ENCODE peak calls at places on chromosome 2, in nine cellular contexts. One of them, this sample, is unnamed.

GRCh38 chr2:239533917-239534316 is 133.1 kb upstream of the HDAC4 start:
- DNase-seq in A172: no peak
- DNase-seq in naive thymus-derived CD8-positive, alpha-beta T cell: no peak
- DNase-seq in GM13976: no peak
- DNase-seq in SK-MEL-5: no peak
- DNase-seq in fibroblast of gingiva: no peak
- DNase-seq in activated CD4-positive, alpha-beta T cell treated with anti-CD3 and anti-CD28 coated beads, Interleukin-2, amount 50 U/mL, for 48 hours: no peak
- DNase-seq in PC-9: no peak
- DNase-seq in HS-5: no peak
- DNase-seq in this sample: no peak

GRCh38 chr2:215971671-215972070 is 41.7 kb downstream of the MREG start:
- DNase-seq in A172: no peak
- DNase-seq in naive thymus-derived CD8-positive, alpha-beta T cell: no peak
- DNase-seq in GM13976: no peak
- DNase-seq in SK-MEL-5: no peak
- DNase-seq in fibroblast of gingiva: no peak
- DNase-seq in activated CD4-positive, alpha-beta T cell treated with anti-CD3 and anti-CD28 coated beads, Interleukin-2, amount 50 U/mL, for 48 hours: no peak
- DNase-seq in PC-9: no peak
- DNase-seq in HS-5: no peak
- DNase-seq in this sample: no peak

GRCh38 chr2:219912530-219912929 is 285.1 kb downstream of the SLC4A3 start:
- DNase-seq in A172: peak
- DNase-seq in naive thymus-derived CD8-positive, alpha-beta T cell: no peak
- DNase-seq in GM13976: no peak
- DNase-seq in SK-MEL-5: peak
- DNase-seq in fibroblast of gingiva: peak
- DNase-seq in activated CD4-positive, alpha-beta T cell treated with anti-CD3 and anti-CD28 coated beads, Interleukin-2, amount 50 U/mL, for 48 hours: no peak
- DNase-seq in PC-9: no peak
- DNase-seq in HS-5: no peak
- DNase-seq in this sample: no peak

GRCh38 chr2:223722226-223722625 is 115.2 kb downstream of the AP1S3 start:
- DNase-seq in A172: no peak
- DNase-seq in naive thymus-derived CD8-positive, alpha-beta T cell: no peak
- DNase-seq in GM13976: no peak
- DNase-seq in SK-MEL-5: no peak
- DNase-seq in fibroblast of gingiva: no peak
- DNase-seq in activated CD4-positive, alpha-beta T cell treated with anti-CD3 and anti-CD28 coated beads, Interleukin-2, amount 50 U/mL, for 48 hours: no peak
- DNase-seq in PC-9: no peak
- DNase-seq in HS-5: no peak
- DNase-seq in this sample: no peak

GRCh38 chr2:222451270-222451674 is 26.9 kb downstream of the SGPP2 start:
- DNase-seq in A172: no peak
- DNase-seq in naive thymus-derived CD8-positive, alpha-beta T cell: no peak
- DNase-seq in GM13976: peak
- DNase-seq in SK-MEL-5: peak
- DNase-seq in fibroblast of gingiva: no peak
- DNase-seq in activated CD4-positive, alpha-beta T cell treated with anti-CD3 and anti-CD28 coated beads, Interleukin-2, amount 50 U/mL, for 48 hours: no peak
- DNase-seq in PC-9: no peak
- DNase-seq in HS-5: no peak
- DNase-seq in this sample: no peak

GRCh38 chr2:15449542-15450236 is 111.4 kb downstream of the NBAS start:
- DNase-seq in A172: no peak
- DNase-seq in naive thymus-derived CD8-positive, alpha-beta T cell: no peak
- DNase-seq in GM13976: no peak
- DNase-seq in SK-MEL-5: peak
- DNase-seq in fibroblast of gingiva: no peak
- DNase-seq in activated CD4-positive, alpha-beta T cell treated with anti-CD3 and anti-CD28 coated beads, Interleukin-2, amount 50 U/mL, for 48 hours: no peak
- DNase-seq in PC-9: no peak
- DNase-seq in HS-5: no peak
- DNase-seq in this sample: no peak

GRCh38 chr2:121527009-121527682 is 3.5 kb upstream of the RNU4ATAC start:
- DNase-seq in A172: no peak
- DNase-seq in naive thymus-derived CD8-positive, alpha-beta T cell: no peak
- DNase-seq in GM13976: no peak
- DNase-seq in SK-MEL-5: no peak
- DNase-seq in fibroblast of gingiva: peak
- DNase-seq in activated CD4-positive, alpha-beta T cell treated with anti-CD3 and anti-CD28 coated beads, Interleukin-2, amount 50 U/mL, for 48 hours: peak
- DNase-seq in PC-9: no peak
- DNase-seq in HS-5: no peak
- DNase-seq in this sample: no peak

GRCh38 chr2:219274392-219274921 is 4.7 kb upstream of the DNAJB2 start:
- DNase-seq in A172: peak
- DNase-seq in naive thymus-derived CD8-positive, alpha-beta T cell: no peak
- DNase-seq in GM13976: no peak
- DNase-seq in SK-MEL-5: no peak
- DNase-seq in fibroblast of gingiva: peak
- DNase-seq in activated CD4-positive, alpha-beta T cell treated with anti-CD3 and anti-CD28 coated beads, Interleukin-2, amount 50 U/mL, for 48 hours: no peak
- DNase-seq in PC-9: peak
- DNase-seq in HS-5: peak
- DNase-seq in this sample: no peak

GRCh38 chr2:180572346-180572745 is 408.1 kb upstream of the UBE2E3 start:
- DNase-seq in A172: no peak
- DNase-seq in naive thymus-derived CD8-positive, alpha-beta T cell: no peak
- DNase-seq in GM13976: no peak
- DNase-seq in SK-MEL-5: no peak
- DNase-seq in fibroblast of gingiva: peak
- DNase-seq in activated CD4-positive, alpha-beta T cell treated with anti-CD3 and anti-CD28 coated beads, Interleukin-2, amount 50 U/mL, for 48 hours: no peak
- DNase-seq in PC-9: no peak
- DNase-seq in HS-5: no peak
- DNase-seq in this sample: no peak

GRCh38 chr2:204012081-204012653 is 75.6 kb downstream of the ICOS start:
- DNase-seq in A172: no peak
- DNase-seq in naive thymus-derived CD8-positive, alpha-beta T cell: no peak
- DNase-seq in GM13976: no peak
- DNase-seq in SK-MEL-5: peak
- DNase-seq in fibroblast of gingiva: no peak
- DNase-seq in activated CD4-positive, alpha-beta T cell treated with anti-CD3 and anti-CD28 coated beads, Interleukin-2, amount 50 U/mL, for 48 hours: no peak
- DNase-seq in PC-9: peak
- DNase-seq in HS-5: no peak
- DNase-seq in this sample: no peak

GRCh38 chr2:173571021-173571821 is 216.5 kb downstream of the CDCA7 start:
- DNase-seq in A172: peak
- DNase-seq in naive thymus-derived CD8-positive, alpha-beta T cell: no peak
- DNase-seq in GM13976: peak
- DNase-seq in SK-MEL-5: peak
- DNase-seq in fibroblast of gingiva: peak
- DNase-seq in activated CD4-positive, alpha-beta T cell treated with anti-CD3 and anti-CD28 coated beads, Interleukin-2, amount 50 U/mL, for 48 hours: no peak
- DNase-seq in PC-9: peak
- DNase-seq in HS-5: no peak
- DNase-seq in this sample: no peak

GRCh38 chr2:70328921-70329561 is 27.2 kb upstream of the FAM136A start:
- DNase-seq in A172: peak
- DNase-seq in naive thymus-derived CD8-positive, alpha-beta T cell: no peak
- DNase-seq in GM13976: no peak
- DNase-seq in SK-MEL-5: no peak
- DNase-seq in fibroblast of gingiva: no peak
- DNase-seq in activated CD4-positive, alpha-beta T cell treated with anti-CD3 and anti-CD28 coated beads, Interleukin-2, amount 50 U/mL, for 48 hours: no peak
- DNase-seq in PC-9: peak
- DNase-seq in HS-5: no peak
- DNase-seq in this sample: no peak

GRCh38 chr2:209566250-209566649 is 142.4 kb downstream of the MAP2 start:
- DNase-seq in A172: no peak
- DNase-seq in naive thymus-derived CD8-positive, alpha-beta T cell: no peak
- DNase-seq in GM13976: no peak
- DNase-seq in SK-MEL-5: no peak
- DNase-seq in fibroblast of gingiva: no peak
- DNase-seq in activated CD4-positive, alpha-beta T cell treated with anti-CD3 and anti-CD28 coated beads, Interleukin-2, amount 50 U/mL, for 48 hours: no peak
- DNase-seq in PC-9: peak
- DNase-seq in HS-5: no peak
- DNase-seq in this sample: no peak

GRCh38 chr2:17429130-17429529 is 89.1 kb downstream of the RAD51AP2 start:
- DNase-seq in A172: peak
- DNase-seq in naive thymus-derived CD8-positive, alpha-beta T cell: no peak
- DNase-seq in GM13976: no peak
- DNase-seq in SK-MEL-5: no peak
- DNase-seq in fibroblast of gingiva: no peak
- DNase-seq in activated CD4-positive, alpha-beta T cell treated with anti-CD3 and anti-CD28 coated beads, Interleukin-2, amount 50 U/mL, for 48 hours: no peak
- DNase-seq in PC-9: no peak
- DNase-seq in HS-5: peak
- DNase-seq in this sample: no peak

GRCh38 chr2:234491281-234491680 is 5.6 kb downstream of the ARL4C start:
- DNase-seq in A172: no peak
- DNase-seq in naive thymus-derived CD8-positive, alpha-beta T cell: no peak
- DNase-seq in GM13976: no peak
- DNase-seq in SK-MEL-5: no peak
- DNase-seq in fibroblast of gingiva: no peak
- DNase-seq in activated CD4-positive, alpha-beta T cell treated with anti-CD3 and anti-CD28 coated beads, Interleukin-2, amount 50 U/mL, for 48 hours: no peak
- DNase-seq in PC-9: no peak
- DNase-seq in HS-5: no peak
- DNase-seq in this sample: no peak

GRCh38 chr2:169146220-169146619 is 76.9 kb downstream of the DHRS9 start:
- DNase-seq in A172: no peak
- DNase-seq in naive thymus-derived CD8-positive, alpha-beta T cell: no peak
- DNase-seq in GM13976: no peak
- DNase-seq in SK-MEL-5: no peak
- DNase-seq in fibroblast of gingiva: no peak
- DNase-seq in activated CD4-positive, alpha-beta T cell treated with anti-CD3 and anti-CD28 coated beads, Interleukin-2, amount 50 U/mL, for 48 hours: no peak
- DNase-seq in PC-9: no peak
- DNase-seq in HS-5: no peak
- DNase-seq in this sample: no peak

GRCh38 chr2:211455225-211455841 is 898.9 kb downstream of the CPS1 start:
- DNase-seq in A172: peak
- DNase-seq in naive thymus-derived CD8-positive, alpha-beta T cell: no peak
- DNase-seq in GM13976: peak
- DNase-seq in SK-MEL-5: peak
- DNase-seq in fibroblast of gingiva: peak
- DNase-seq in activated CD4-positive, alpha-beta T cell treated with anti-CD3 and anti-CD28 coated beads, Interleukin-2, amount 50 U/mL, for 48 hours: peak
- DNase-seq in PC-9: peak
- DNase-seq in HS-5: peak
- DNase-seq in this sample: no peak

GRCh38 chr2:226888378-226888915 is 52.6 kb downstream of the RHBDD1 start:
- DNase-seq in A172: no peak
- DNase-seq in naive thymus-derived CD8-positive, alpha-beta T cell: no peak
- DNase-seq in GM13976: no peak
- DNase-seq in SK-MEL-5: no peak
- DNase-seq in fibroblast of gingiva: no peak
- DNase-seq in activated CD4-positive, alpha-beta T cell treated with anti-CD3 and anti-CD28 coated beads, Interleukin-2, amount 50 U/mL, for 48 hours: no peak
- DNase-seq in PC-9: no peak
- DNase-seq in HS-5: no peak
- DNase-seq in this sample: no peak

GRCh38 chr2:15127876-15128275 is 433.3 kb downstream of the NBAS start:
- DNase-seq in A172: no peak
- DNase-seq in naive thymus-derived CD8-positive, alpha-beta T cell: no peak
- DNase-seq in GM13976: no peak
- DNase-seq in SK-MEL-5: peak
- DNase-seq in fibroblast of gingiva: no peak
- DNase-seq in activated CD4-positive, alpha-beta T cell treated with anti-CD3 and anti-CD28 coated beads, Interleukin-2, amount 50 U/mL, for 48 hours: no peak
- DNase-seq in PC-9: no peak
- DNase-seq in HS-5: no peak
- DNase-seq in this sample: no peak

GRCh38 chr2:150587547-150588209 is 100.2 kb upstream of the RND3 start:
- DNase-seq in A172: no peak
- DNase-seq in naive thymus-derived CD8-positive, alpha-beta T cell: no peak
- DNase-seq in GM13976: no peak
- DNase-seq in SK-MEL-5: no peak
- DNase-seq in fibroblast of gingiva: peak
- DNase-seq in activated CD4-positive, alpha-beta T cell treated with anti-CD3 and anti-CD28 coated beads, Interleukin-2, amount 50 U/mL, for 48 hours: no peak
- DNase-seq in PC-9: no peak
- DNase-seq in HS-5: no peak
- DNase-seq in this sample: no peak

GRCh38 chr2:135948642-135949355 is 36.6 kb downstream of the DARS1 start:
- DNase-seq in A172: peak
- DNase-seq in naive thymus-derived CD8-positive, alpha-beta T cell: no peak
- DNase-seq in GM13976: peak
- DNase-seq in SK-MEL-5: no peak
- DNase-seq in fibroblast of gingiva: peak
- DNase-seq in activated CD4-positive, alpha-beta T cell treated with anti-CD3 and anti-CD28 coated beads, Interleukin-2, amount 50 U/mL, for 48 hours: peak
- DNase-seq in PC-9: peak
- DNase-seq in HS-5: peak
- DNase-seq in this sample: no peak

GRCh38 chr2:173150087-173150486 is 74.4 kb downstream of the MAP3K20 start:
- DNase-seq in A172: peak
- DNase-seq in naive thymus-derived CD8-positive, alpha-beta T cell: no peak
- DNase-seq in GM13976: no peak
- DNase-seq in SK-MEL-5: no peak
- DNase-seq in fibroblast of gingiva: peak
- DNase-seq in activated CD4-positive, alpha-beta T cell treated with anti-CD3 and anti-CD28 coated beads, Interleukin-2, amount 50 U/mL, for 48 hours: no peak
- DNase-seq in PC-9: no peak
- DNase-seq in HS-5: no peak
- DNase-seq in this sample: no peak

GRCh38 chr2:128304715-128305554 is 13.7 kb downstream of the HS6ST1 start:
- DNase-seq in A172: peak
- DNase-seq in naive thymus-derived CD8-positive, alpha-beta T cell: no peak
- DNase-seq in GM13976: no peak
- DNase-seq in SK-MEL-5: no peak
- DNase-seq in fibroblast of gingiva: peak
- DNase-seq in activated CD4-positive, alpha-beta T cell treated with anti-CD3 and anti-CD28 coated beads, Interleukin-2, amount 50 U/mL, for 48 hours: no peak
- DNase-seq in PC-9: peak
- DNase-seq in HS-5: peak
- DNase-seq in this sample: no peak

GRCh38 chr2:9310390-9310789 is 103.8 kb downstream of the ASAP2 start:
- DNase-seq in A172: peak
- DNase-seq in naive thymus-derived CD8-positive, alpha-beta T cell: no peak
- DNase-seq in GM13976: no peak
- DNase-seq in SK-MEL-5: peak
- DNase-seq in fibroblast of gingiva: peak
- DNase-seq in activated CD4-positive, alpha-beta T cell treated with anti-CD3 and anti-CD28 coated beads, Interleukin-2, amount 50 U/mL, for 48 hours: no peak
- DNase-seq in PC-9: peak
- DNase-seq in HS-5: peak
- DNase-seq in this sample: no peak

GRCh38 chr2:171345971-171346722 is 87.6 kb downstream of the METTL8 start:
- DNase-seq in A172: peak
- DNase-seq in naive thymus-derived CD8-positive, alpha-beta T cell: no peak
- DNase-seq in GM13976: no peak
- DNase-seq in SK-MEL-5: no peak
- DNase-seq in fibroblast of gingiva: no peak
- DNase-seq in activated CD4-positive, alpha-beta T cell treated with anti-CD3 and anti-CD28 coated beads, Interleukin-2, amount 50 U/mL, for 48 hours: no peak
- DNase-seq in PC-9: no peak
- DNase-seq in HS-5: no peak
- DNase-seq in this sample: no peak

GRCh38 chr2:120874401-120874821 is 138.7 kb downstream of the GLI2 start:
- DNase-seq in A172: no peak
- DNase-seq in naive thymus-derived CD8-positive, alpha-beta T cell: no peak
- DNase-seq in GM13976: no peak
- DNase-seq in SK-MEL-5: no peak
- DNase-seq in fibroblast of gingiva: no peak
- DNase-seq in activated CD4-positive, alpha-beta T cell treated with anti-CD3 and anti-CD28 coated beads, Interleukin-2, amount 50 U/mL, for 48 hours: no peak
- DNase-seq in PC-9: no peak
- DNase-seq in HS-5: no peak
- DNase-seq in this sample: no peak

GRCh38 chr2:67079729-67080128 is 317.4 kb upstream of the ETAA1 start:
- DNase-seq in A172: no peak
- DNase-seq in naive thymus-derived CD8-positive, alpha-beta T cell: no peak
- DNase-seq in GM13976: no peak
- DNase-seq in SK-MEL-5: no peak
- DNase-seq in fibroblast of gingiva: no peak
- DNase-seq in activated CD4-positive, alpha-beta T cell treated with anti-CD3 and anti-CD28 coated beads, Interleukin-2, amount 50 U/mL, for 48 hours: no peak
- DNase-seq in PC-9: no peak
- DNase-seq in HS-5: no peak
- DNase-seq in this sample: no peak

GRCh38 chr2:45567974-45568789 is 42.9 kb downstream of the SRBD1 start:
- DNase-seq in A172: peak
- DNase-seq in naive thymus-derived CD8-positive, alpha-beta T cell: no peak
- DNase-seq in GM13976: peak
- DNase-seq in SK-MEL-5: no peak
- DNase-seq in fibroblast of gingiva: no peak
- DNase-seq in activated CD4-positive, alpha-beta T cell treated with anti-CD3 and anti-CD28 coated beads, Interleukin-2, amount 50 U/mL, for 48 hours: no peak
- DNase-seq in PC-9: no peak
- DNase-seq in HS-5: no peak
- DNase-seq in this sample: no peak

GRCh38 chr2:194618432-194618831 is 1038.6 kb upstream of the SLC39A10 start:
- DNase-seq in A172: no peak
- DNase-seq in naive thymus-derived CD8-positive, alpha-beta T cell: no peak
- DNase-seq in GM13976: no peak
- DNase-seq in SK-MEL-5: no peak
- DNase-seq in fibroblast of gingiva: no peak
- DNase-seq in activated CD4-positive, alpha-beta T cell treated with anti-CD3 and anti-CD28 coated beads, Interleukin-2, amount 50 U/mL, for 48 hours: no peak
- DNase-seq in PC-9: no peak
- DNase-seq in HS-5: no peak
- DNase-seq in this sample: no peak

GRCh38 chr2:204127238-204127637 is 190.7 kb downstream of the ICOS start:
- DNase-seq in A172: no peak
- DNase-seq in naive thymus-derived CD8-positive, alpha-beta T cell: no peak
- DNase-seq in GM13976: no peak
- DNase-seq in SK-MEL-5: no peak
- DNase-seq in fibroblast of gingiva: no peak
- DNase-seq in activated CD4-positive, alpha-beta T cell treated with anti-CD3 and anti-CD28 coated beads, Interleukin-2, amount 50 U/mL, for 48 hours: no peak
- DNase-seq in PC-9: no peak
- DNase-seq in HS-5: no peak
- DNase-seq in this sample: no peak

This sample was measured in GOT3.